ENCODE peak calls at places on chromosomes 12 and 14, in six cellular contexts. O is tibial artery; I is lung; Y is Peyer's patch; V is CD8-positive, alpha-beta memory T cell; Q is colonic mucosa. U is an unnamed sample. For H3K4me1, the result is how much of the 10 kb centered on the place peaks cover.

GRCh38 chr12:32437095-32437515 is 37.7 kb downstream of the FGD4 start:
- DNase-seq in O (no peak), I (no peak), Y (no peak), V (no peak), Q (no peak), U (no peak)

GRCh38 chr12:5428332-5429221 is 3.3 kb upstream of the NTF3 start:
- DNase-seq in O (no peak), I (no peak), Y (no peak), V (no peak), Q (no peak), U (no peak)

GRCh38 chr14:100842799-100843198 is 16.9 kb downstream of the MEG3 start:
- DNase-seq in O (no peak), I (no peak), Y (peak), V (no peak), Q (no peak), U (no peak)

GRCh38 chr12:64608901-64609542 is 1.3 kb upstream of the RASSF3 start:
- DNase-seq in O (no peak), I (peak), Y (peak), V (peak), Q (peak), U (no peak)

GRCh38 chr12:112998997-112999767 is 20.9 kb downstream of the OAS2 start:
- DNase-seq in O (no peak), I (no peak), Y (no peak), V (no peak), Q (no peak), U (no peak)

GRCh38 chr12:85920324-85920947 is 46.3 kb downstream of the NTS start:
- DNase-seq in O (no peak), I (no peak), Y (no peak), V (no peak), Q (no peak), U (no peak)

GRCh38 chr12:94134226-94134795 is 14.1 kb upstream of the PLXNC1 start:
- DNase-seq in O (no peak), I (no peak), Y (no peak), V (no peak), Q (no peak), U (no peak)

GRCh38 chr14:87877877-87878276 is 115.1 kb downstream of the GALC start:
- DNase-seq in O (no peak), I (no peak), Y (no peak), V (no peak), Q (no peak), U (no peak)

GRCh38 chr14:73188501-73188903 is 48.8 kb upstream of the PAPLN start:
- DNase-seq in O (no peak), I (no peak), Y (no peak), V (no peak), Q (no peak), U (no peak)

GRCh38 chr14:100246809-100247428 is 8.0 kb downstream of the YY1 start:
- DNase-seq in O (no peak), I (no peak), Y (no peak), V (no peak), Q (peak), U (no peak)

GRCh38 chr12:13982010-13982409 is 608 bp upstream of the GRIN2B start:
- DNase-seq in O (no peak), I (no peak), Y (no peak), V (no peak), Q (no peak), U (peak)

GRCh38 chr12:95978351-95978750 is 17.8 kb downstream of the HAL start:
- DNase-seq in O (no peak), I (no peak), Y (no peak), V (no peak), Q (no peak), U (no peak)

GRCh38 chr12:98579835-98580234 is 13.7 kb upstream of the SLC25A3 start:
- DNase-seq in O (no peak), I (no peak), Y (no peak), V (no peak), Q (no peak), U (no peak)

DNA sequence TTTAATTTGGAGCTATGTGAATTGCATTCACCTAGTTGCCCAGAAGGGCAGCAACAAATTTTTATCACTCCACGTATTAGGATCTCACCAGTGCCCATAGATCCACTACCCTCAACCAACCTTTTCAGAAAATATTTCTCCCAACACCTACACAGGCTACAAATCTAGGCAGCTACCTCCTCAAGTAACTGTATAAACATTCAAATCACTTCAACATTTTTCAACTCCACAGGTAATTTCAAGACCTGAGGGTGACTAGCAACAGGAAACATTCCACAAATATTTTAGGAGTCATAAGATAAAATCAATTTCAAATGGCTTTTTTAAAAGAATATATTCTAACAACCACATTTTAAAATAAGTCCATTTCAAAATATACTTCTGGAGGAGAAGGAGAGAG is 12.9 kb downstream of the PHLDA1 start:
- DNase-seq in O (no peak), I (no peak), Y (no peak), V (no peak), Q (no peak), U (no peak)
- H3K27ac ChIP-seq in O (no peak), I (no peak), Y (no peak), V (no peak), Q (no peak), U (no peak)

GRCh38 chr12:18296909-18297280 is 35.6 kb downstream of the PIK3C2G start:
- DNase-seq in O (no peak), I (no peak), Y (no peak), V (no peak), Q (no peak), U (no peak)

GRCh38 chr12:18294889-18295288 is 33.6 kb downstream of the PIK3C2G start:
- DNase-seq in O (no peak), I (no peak), Y (no peak), V (no peak), Q (no peak), U (no peak)

GRCh38 chr12:18302809-18303430 is 41.6 kb downstream of the PIK3C2G start:
- DNase-seq in O (no peak), I (no peak), Y (no peak), V (no peak), Q (no peak), U (no peak)

GRCh38 chr12:18296201-18296908 is 35.0 kb downstream of the PIK3C2G start:
- DNase-seq in O (no peak), I (no peak), Y (no peak), V (no peak), Q (no peak), U (no peak)

GRCh38 chr12:18297883-18298282 is 36.6 kb downstream of the PIK3C2G start:
- DNase-seq in O (no peak), I (no peak), Y (no peak), V (no peak), Q (no peak), U (no peak)
- H3K4me1 ChIP-seq in O (under half), I (under half), Y (under half), V (under half), Q (under half), U (under half)

GRCh38 chr12:108840605-108841328 is 16.6 kb downstream of the SSH1 start:
- DNase-seq in O (no peak), I (no peak), Y (no peak), V (no peak), Q (no peak), U (no peak)
- H3K27ac ChIP-seq in O (peak), I (peak), Y (peak), V (no peak), Q (peak), U (no peak)

GRCh38 chr14:68816943-68817430 is 24.1 kb upstream of the ZFP36L1 start:
- DNase-seq in O (no peak), I (no peak), Y (no peak), V (no peak), Q (no peak), U (no peak)
- H3K4me1 ChIP-seq in O (under half), I (under half), Y (under half), V (half or more), Q (under half), U (under half)

GRCh38 chr12:116053479-116054195 is 223.9 kb downstream of the MED13L start:
- DNase-seq in O (peak), I (peak), Y (no peak), V (no peak), Q (peak), U (no peak)
- H3K27ac ChIP-seq in O (no peak), I (peak), Y (peak), V (no peak), Q (no peak), U (no peak)

DNA sequence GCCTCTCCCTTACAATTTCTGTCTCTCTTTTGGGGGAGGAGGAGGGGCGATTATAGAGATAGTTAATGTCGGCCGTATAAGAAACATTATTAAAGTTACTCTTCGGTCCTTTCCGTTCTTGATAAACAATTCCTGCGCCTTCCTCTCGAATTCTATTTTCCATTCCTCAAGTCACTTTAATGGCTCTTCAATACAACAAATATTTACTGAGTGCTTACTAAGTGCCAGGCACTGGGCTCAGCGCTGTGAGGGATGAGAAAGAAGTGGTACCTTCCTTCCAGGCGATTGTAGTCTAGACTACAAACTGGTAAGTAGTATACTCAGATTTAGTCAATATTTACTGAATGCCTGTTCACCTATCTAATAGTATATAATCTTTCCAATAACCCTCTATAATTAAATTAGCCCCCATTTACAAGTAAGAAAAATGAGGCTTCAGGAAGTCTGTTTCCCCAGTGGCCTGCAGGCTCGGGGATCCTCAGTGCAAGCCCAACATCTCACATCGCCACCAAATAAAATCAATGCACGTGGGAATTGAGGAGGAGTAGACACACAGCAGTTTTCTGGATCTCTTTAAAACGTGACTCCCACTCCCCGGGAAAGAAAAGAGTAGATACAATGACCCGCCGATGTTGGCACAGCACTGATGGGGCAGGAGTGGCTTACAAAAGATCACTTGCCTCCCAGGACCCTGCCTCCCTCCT is 589 bp upstream of the ZNF219 start:
- DNase-seq in O (no peak), I (no peak), Y (no peak), V (no peak), Q (no peak), U (no peak)
- H3K4me1 ChIP-seq in O (under half), I (under half), Y (under half), V (under half), Q (under half), U (under half)

DNA sequence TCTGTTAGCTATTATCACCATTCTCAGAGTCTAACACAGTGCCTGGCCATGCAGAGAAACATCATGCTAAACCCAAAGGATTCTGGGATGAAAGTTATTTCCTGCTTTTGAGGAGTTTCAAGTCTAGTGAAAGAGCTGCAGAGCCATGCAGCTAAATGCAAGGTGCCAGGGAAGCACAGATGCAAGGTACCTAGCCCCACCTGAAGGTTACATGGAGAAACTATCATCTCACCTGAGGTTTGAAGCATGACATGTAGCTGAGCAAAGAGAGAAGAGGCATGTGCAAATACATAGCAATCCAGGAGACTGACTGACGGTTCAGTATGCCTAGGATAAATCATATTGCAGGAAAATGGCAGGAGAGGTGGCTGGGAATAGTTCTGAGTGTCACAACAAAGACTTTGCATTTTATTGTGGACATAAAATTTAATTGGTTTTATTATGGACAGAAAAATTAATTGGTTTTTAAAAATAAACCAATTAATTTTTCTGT is 170.4 kb downstream of the PRKD1 start:
- DNase-seq in O (no peak), I (no peak), Y (no peak), V (no peak), Q (no peak), U (no peak)
- H3K27ac ChIP-seq in O (no peak), I (no peak), Y (no peak), V (no peak), Q (no peak), U (no peak)

GRCh38 chr12:48221645-48222044 is 18.6 kb upstream of the OR10AD1 start:
- DNase-seq in O (no peak), I (no peak), Y (no peak), V (no peak), Q (no peak), U (no peak)

GRCh38 chr12:48219635-48220034 is 16.5 kb upstream of the OR10AD1 start:
- DNase-seq in O (no peak), I (no peak), Y (no peak), V (no peak), Q (no peak), U (no peak)

GRCh38 chr12:48216785-48217184 is 13.7 kb upstream of the OR10AD1 start:
- DNase-seq in O (no peak), I (peak), Y (no peak), V (no peak), Q (no peak), U (no peak)

GRCh38 chr12:48220701-48221100 is 17.6 kb upstream of the OR10AD1 start:
- DNase-seq in O (no peak), I (no peak), Y (no peak), V (no peak), Q (no peak), U (no peak)
- H3K4me1 ChIP-seq in O (under half), I (under half), Y (under half), V (under half), Q (under half), U (under half)

U was measured in aorta.